ENCODE peak calls at places on chromosomes 7 and 10, in six cellular contexts. One of them, this sample, is unnamed.

GRCh38 chr7:50400114-50400513 is 50.0 kb downstream of the FIGNL1 start:
- DNase-seq in HCT116: no peak
- DNase-seq in HepG2: no peak
- DNase-seq in SK-N-SH: peak
- DNase-seq in H1: no peak
- DNase-seq in GM12878: no peak
- DNase-seq in this sample: no peak

GRCh38 chr7:141486959-141487358 is 64.3 kb upstream of the AGK start:
- DNase-seq in HCT116: no peak
- DNase-seq in HepG2: no peak
- DNase-seq in SK-N-SH: no peak
- DNase-seq in H1: no peak
- DNase-seq in GM12878: no peak
- DNase-seq in this sample: no peak

GRCh38 chr7:69780377-69780776 is 182.1 kb downstream of the AUTS2 start:
- DNase-seq in HCT116: no peak
- DNase-seq in HepG2: no peak
- DNase-seq in SK-N-SH: no peak
- DNase-seq in H1: no peak
- DNase-seq in GM12878: no peak
- DNase-seq in this sample: no peak

GRCh38 chr10:70752571-70752970 is 32.6 kb downstream of the TBATA start:
- DNase-seq in HCT116: no peak
- DNase-seq in HepG2: no peak
- DNase-seq in SK-N-SH: no peak
- DNase-seq in H1: no peak
- DNase-seq in GM12878: no peak
- DNase-seq in this sample: no peak

GRCh38 chr10:17229967-17230682 is 2.1 kb downstream of the VIM start:
- DNase-seq in HCT116: peak
- DNase-seq in HepG2: no peak
- DNase-seq in SK-N-SH: peak
- DNase-seq in H1: peak
- DNase-seq in GM12878: peak
- DNase-seq in this sample: no peak

GRCh38 chr10:17959870-17960269 is 8.2 kb downstream of the SLC39A12 start:
- DNase-seq in HCT116: no peak
- DNase-seq in HepG2: no peak
- DNase-seq in SK-N-SH: no peak
- DNase-seq in H1: no peak
- DNase-seq in GM12878: no peak
- DNase-seq in this sample: no peak

GRCh38 chr7:22945584-22945983 is 68.3 kb downstream of the HYCC1 start:
- DNase-seq in HCT116: no peak
- DNase-seq in HepG2: no peak
- DNase-seq in SK-N-SH: no peak
- DNase-seq in H1: no peak
- DNase-seq in GM12878: no peak
- DNase-seq in this sample: no peak

GRCh38 chr10:78175444-78175843 is 141.8 kb downstream of the RPS24 start:
- DNase-seq in HCT116: no peak
- DNase-seq in HepG2: no peak
- DNase-seq in SK-N-SH: no peak
- DNase-seq in H1: no peak
- DNase-seq in GM12878: no peak
- DNase-seq in this sample: no peak

GRCh38 chr10:12729885-12730284 is 271.6 kb downstream of the CCDC3 start:
- DNase-seq in HCT116: no peak
- DNase-seq in HepG2: no peak
- DNase-seq in SK-N-SH: peak
- DNase-seq in H1: peak
- DNase-seq in GM12878: no peak
- DNase-seq in this sample: no peak

GRCh38 chr7:128155100-128155763 is 85.8 kb upstream of the LEP start:
- DNase-seq in HCT116: no peak
- DNase-seq in HepG2: no peak
- DNase-seq in SK-N-SH: no peak
- DNase-seq in H1: no peak
- DNase-seq in GM12878: no peak
- DNase-seq in this sample: no peak

GRCh38 chr10:88553116-88553752 is 29.9 kb downstream of the RNLS start:
- DNase-seq in HCT116: peak
- DNase-seq in HepG2: peak
- DNase-seq in SK-N-SH: peak
- DNase-seq in H1: no peak
- DNase-seq in GM12878: peak
- DNase-seq in this sample: peak

GRCh38 chr7:108076141-108076540 is 54.0 kb downstream of the LAMB4 start:
- DNase-seq in HCT116: no peak
- DNase-seq in HepG2: no peak
- DNase-seq in SK-N-SH: no peak
- DNase-seq in H1: no peak
- DNase-seq in GM12878: no peak
- DNase-seq in this sample: no peak

GRCh38 chr7:87225696-87226095 is 6.2 kb upstream of the TMEM243 start:
- DNase-seq in HCT116: no peak
- DNase-seq in HepG2: no peak
- DNase-seq in SK-N-SH: no peak
- DNase-seq in H1: no peak
- DNase-seq in GM12878: no peak
- DNase-seq in this sample: no peak

GRCh38 chr10:96339956-96340904 is 18.6 kb downstream of the OPALIN start:
- DNase-seq in HCT116: peak
- DNase-seq in HepG2: peak
- DNase-seq in SK-N-SH: peak
- DNase-seq in H1: peak
- DNase-seq in GM12878: no peak
- DNase-seq in this sample: peak

GRCh38 chr10:87861953-87862643 is 1.2 kb downstream of the KLLN start:
- DNase-seq in HCT116: peak
- DNase-seq in HepG2: peak
- DNase-seq in SK-N-SH: peak
- DNase-seq in H1: peak
- DNase-seq in GM12878: peak
- DNase-seq in this sample: peak

GRCh38 chr10:30784521-30784895 is 155.0 kb upstream of the LYZL2 start:
- DNase-seq in HCT116: no peak
- DNase-seq in HepG2: no peak
- DNase-seq in SK-N-SH: no peak
- DNase-seq in H1: no peak
- DNase-seq in GM12878: no peak
- DNase-seq in this sample: no peak
- TF ChIP-seq SIN3A in HCT116: no peak
- TF ChIP-seq SIN3A in HepG2: no peak
- TF ChIP-seq SIN3A in SK-N-SH: no peak
- TF ChIP-seq SIN3A in H1: no peak
- TF ChIP-seq SIN3A in GM12878: no peak
- TF ChIP-seq SIN3A in this sample: no peak

GRCh38 chr7:25361863-25362262 is 133.6 kb upstream of the NPVF start:
- DNase-seq in HCT116: no peak
- DNase-seq in HepG2: no peak
- DNase-seq in SK-N-SH: no peak
- DNase-seq in H1: no peak
- DNase-seq in GM12878: no peak
- DNase-seq in this sample: no peak

GRCh38 chr7:25361388-25361787 is 133.1 kb upstream of the NPVF start:
- DNase-seq in HCT116: no peak
- DNase-seq in HepG2: no peak
- DNase-seq in SK-N-SH: no peak
- DNase-seq in H1: no peak
- DNase-seq in GM12878: no peak
- DNase-seq in this sample: no peak

GRCh38 chr7:25358831-25359350 is 130.6 kb upstream of the NPVF start:
- DNase-seq in HCT116: no peak
- DNase-seq in HepG2: no peak
- DNase-seq in SK-N-SH: no peak
- DNase-seq in H1: no peak
- DNase-seq in GM12878: no peak
- DNase-seq in this sample: no peak

GRCh38 chr7:25359471-25360059 is 131.3 kb upstream of the NPVF start:
- DNase-seq in HCT116: no peak
- DNase-seq in HepG2: no peak
- DNase-seq in SK-N-SH: peak
- DNase-seq in H1: no peak
- DNase-seq in GM12878: no peak
- DNase-seq in this sample: no peak

GRCh38 chr7:25360471-25360870 is 132.2 kb upstream of the NPVF start:
- DNase-seq in HCT116: no peak
- DNase-seq in HepG2: no peak
- DNase-seq in SK-N-SH: no peak
- DNase-seq in H1: no peak
- DNase-seq in GM12878: no peak
- DNase-seq in this sample: no peak
- TF ChIP-seq SIN3A in HCT116: no peak
- TF ChIP-seq SIN3A in HepG2: no peak
- TF ChIP-seq SIN3A in SK-N-SH: no peak
- TF ChIP-seq SIN3A in H1: no peak
- TF ChIP-seq SIN3A in GM12878: no peak
- TF ChIP-seq SIN3A in this sample: no peak

GRCh38 chr10:102352066-102352715 is 43.3 kb upstream of the NFKB2 start:
- DNase-seq in HCT116: peak
- DNase-seq in HepG2: peak
- DNase-seq in SK-N-SH: peak
- DNase-seq in H1: peak
- DNase-seq in GM12878: no peak
- DNase-seq in this sample: peak

GRCh38 chr10:102342958-102343357 is 52.5 kb upstream of the NFKB2 start:
- DNase-seq in HCT116: no peak
- DNase-seq in HepG2: no peak
- DNase-seq in SK-N-SH: no peak
- DNase-seq in H1: no peak
- DNase-seq in GM12878: no peak
- DNase-seq in this sample: no peak

GRCh38 chr10:102344067-102344466 is 51.4 kb upstream of the NFKB2 start:
- DNase-seq in HCT116: no peak
- DNase-seq in HepG2: no peak
- DNase-seq in SK-N-SH: no peak
- DNase-seq in H1: no peak
- DNase-seq in GM12878: no peak
- DNase-seq in this sample: no peak

GRCh38 chr10:102342462-102342861 is 53.0 kb upstream of the NFKB2 start:
- DNase-seq in HCT116: no peak
- DNase-seq in HepG2: no peak
- DNase-seq in SK-N-SH: no peak
- DNase-seq in H1: peak
- DNase-seq in GM12878: no peak
- DNase-seq in this sample: no peak

GRCh38 chr10:102347236-102347828 is 48.2 kb upstream of the NFKB2 start:
- DNase-seq in HCT116: peak
- DNase-seq in HepG2: peak
- DNase-seq in SK-N-SH: peak
- DNase-seq in H1: peak
- DNase-seq in GM12878: no peak
- DNase-seq in this sample: no peak
- TF ChIP-seq SIN3A in HCT116: no peak
- TF ChIP-seq SIN3A in HepG2: no peak
- TF ChIP-seq SIN3A in SK-N-SH: no peak
- TF ChIP-seq SIN3A in H1: no peak
- TF ChIP-seq SIN3A in GM12878: no peak
- TF ChIP-seq SIN3A in this sample: no peak

GRCh38 chr7:100827330-100828226 is at the start of gene EPHB4:
- DNase-seq in HCT116: peak
- DNase-seq in HepG2: peak
- DNase-seq in SK-N-SH: peak
- DNase-seq in H1: peak
- DNase-seq in GM12878: no peak
- DNase-seq in this sample: no peak
- TF ChIP-seq SIN3A in HCT116: no peak
- TF ChIP-seq SIN3A in HepG2: no peak
- TF ChIP-seq SIN3A in SK-N-SH: peak
- TF ChIP-seq SIN3A in H1: no peak
- TF ChIP-seq SIN3A in GM12878: no peak
- TF ChIP-seq SIN3A in this sample: peak

GRCh38 chr10:110910138-110910537 is 8.8 kb downstream of the BBIP1 start:
- DNase-seq in HCT116: no peak
- DNase-seq in HepG2: no peak
- DNase-seq in SK-N-SH: no peak
- DNase-seq in H1: no peak
- DNase-seq in GM12878: no peak
- DNase-seq in this sample: no peak
- TF ChIP-seq SIN3A in HCT116: no peak
- TF ChIP-seq SIN3A in HepG2: no peak
- TF ChIP-seq SIN3A in SK-N-SH: no peak
- TF ChIP-seq SIN3A in H1: no peak
- TF ChIP-seq SIN3A in GM12878: no peak
- TF ChIP-seq SIN3A in this sample: no peak

This sample was measured in Panc1.